ENCODE peak calls at places on chromosome 6, in five cellular contexts. One of them, this sample, is unnamed.

GRCh38 chr6:168212322-168212721 is 107.3 kb downstream of the DACT2 start:
- DNase-seq in pancreas: no peak
- DNase-seq in neural progenitor cell: no peak
- DNase-seq in A549: no peak
- DNase-seq in CD8-positive, alpha-beta T cell: no peak
- DNase-seq in this sample: no peak

GRCh38 chr6:166855416-166855815 is 100.9 kb downstream of the RNASET2 start:
- DNase-seq in CD8-positive, alpha-beta T cell: no peak
- DNase-seq in pancreas: no peak
- DNase-seq in A549: no peak
- DNase-seq in neural progenitor cell: no peak
- DNase-seq in this sample: no peak

GRCh38 chr6:15689586-15690450 is 27.0 kb upstream of the DTNBP1 start:
- DNase-seq in A549: no peak
- DNase-seq in pancreas: no peak
- DNase-seq in neural progenitor cell: no peak
- DNase-seq in CD8-positive, alpha-beta T cell: no peak
- DNase-seq in this sample: no peak

GRCh38 chr6:118280210-118280609 is 267.9 kb upstream of the PLN start:
- DNase-seq in CD8-positive, alpha-beta T cell: no peak
- DNase-seq in A549: no peak
- DNase-seq in neural progenitor cell: no peak
- DNase-seq in pancreas: no peak
- DNase-seq in this sample: no peak

GRCh38 chr6:22643780-22644179 is 74.4 kb downstream of the HDGFL1 start:
- DNase-seq in neural progenitor cell: no peak
- DNase-seq in A549: no peak
- DNase-seq in pancreas: no peak
- DNase-seq in CD8-positive, alpha-beta T cell: no peak
- DNase-seq in this sample: no peak

GRCh38 chr6:163338671-163339405 is 75.7 kb upstream of the QKI start:
- DNase-seq in A549: no peak
- DNase-seq in neural progenitor cell: peak; percentile 75
- DNase-seq in CD8-positive, alpha-beta T cell: no peak
- DNase-seq in pancreas: no peak
- DNase-seq in this sample: no peak

GRCh38 chr6:142631517-142632385 is 313.2 kb downstream of the HIVEP2 start:
- DNase-seq in CD8-positive, alpha-beta T cell: no peak
- DNase-seq in pancreas: no peak
- DNase-seq in neural progenitor cell: no peak
- DNase-seq in A549: no peak
- DNase-seq in this sample: no peak

GRCh38 chr6:138226011-138226410 is 7.7 kb upstream of the PBOV1 start:
- DNase-seq in A549: no peak
- DNase-seq in CD8-positive, alpha-beta T cell: no peak
- DNase-seq in neural progenitor cell: no peak
- DNase-seq in pancreas: no peak
- DNase-seq in this sample: no peak

GRCh38 chr6:6866656-6867390 is 240.9 kb upstream of the RREB1 start:
- DNase-seq in pancreas: no peak
- DNase-seq in neural progenitor cell: no peak
- DNase-seq in A549: no peak
- DNase-seq in CD8-positive, alpha-beta T cell: no peak
- DNase-seq in this sample: no peak

GRCh38 chr6:43171284-43172126 is 436 bp downstream of the SRF start:
- DNase-seq in neural progenitor cell: peak; percentile 70
- DNase-seq in A549: peak; percentile 75
- DNase-seq in pancreas: peak; percentile 33
- DNase-seq in CD8-positive, alpha-beta T cell: no peak
- DNase-seq in this sample: no peak

GRCh38 chr6:70700922-70701876 is 33.5 kb downstream of the SMAP1 start:
- DNase-seq in A549: no peak
- DNase-seq in CD8-positive, alpha-beta T cell: no peak
- DNase-seq in pancreas: peak; percentile 7
- DNase-seq in neural progenitor cell: no peak
- DNase-seq in this sample: no peak

GRCh38 chr6:11357285-11357684 is 124.8 kb upstream of the NEDD9 start:
- DNase-seq in CD8-positive, alpha-beta T cell: no peak
- DNase-seq in A549: no peak
- DNase-seq in neural progenitor cell: no peak
- DNase-seq in pancreas: no peak
- DNase-seq in this sample: no peak
- TF ChIP-seq CTCF in CD8-positive, alpha-beta T cell: no peak
- TF ChIP-seq CTCF in A549: no peak
- TF ChIP-seq CTCF in neural progenitor cell: no peak
- TF ChIP-seq CTCF in pancreas: no peak
- TF ChIP-seq CTCF in this sample: no peak

DNA sequence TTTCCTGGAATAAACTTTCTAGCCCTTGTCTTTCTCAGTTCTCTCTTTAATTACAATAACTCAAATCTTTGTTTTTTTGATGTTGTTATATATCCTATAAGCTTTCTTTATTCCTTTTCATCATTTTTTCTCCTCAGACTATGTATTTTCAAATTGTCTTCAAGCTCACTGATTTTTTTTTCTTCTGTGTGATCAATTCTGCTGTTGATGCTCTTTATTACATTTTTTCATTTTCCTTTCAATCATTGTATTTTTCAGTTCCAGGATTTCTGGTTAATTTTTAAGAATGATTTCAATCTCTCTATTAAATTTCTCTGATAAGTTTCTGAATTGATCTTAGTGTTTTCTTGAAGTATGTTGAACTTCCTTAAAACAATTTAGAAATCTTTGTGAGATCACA is 209.7 kb downstream of the TBC1D32 start:
- DNase-seq in CD8-positive, alpha-beta T cell: no peak
- DNase-seq in A549: no peak
- DNase-seq in neural progenitor cell: no peak
- DNase-seq in pancreas: no peak
- DNase-seq in this sample: no peak
- H3K9me3 ChIP-seq in CD8-positive, alpha-beta T cell: peaks cover 10% of the 10 kb centered on the region
- H3K9me3 ChIP-seq in A549: peaks cover 3% of the 10 kb centered on the region
- H3K9me3 ChIP-seq in neural progenitor cell: no peaks in the 10 kb centered on the region
- H3K9me3 ChIP-seq in pancreas: no peaks in the 10 kb centered on the region
- H3K9me3 ChIP-seq in this sample: peaks cover 21% of the 10 kb centered on the region

DNA sequence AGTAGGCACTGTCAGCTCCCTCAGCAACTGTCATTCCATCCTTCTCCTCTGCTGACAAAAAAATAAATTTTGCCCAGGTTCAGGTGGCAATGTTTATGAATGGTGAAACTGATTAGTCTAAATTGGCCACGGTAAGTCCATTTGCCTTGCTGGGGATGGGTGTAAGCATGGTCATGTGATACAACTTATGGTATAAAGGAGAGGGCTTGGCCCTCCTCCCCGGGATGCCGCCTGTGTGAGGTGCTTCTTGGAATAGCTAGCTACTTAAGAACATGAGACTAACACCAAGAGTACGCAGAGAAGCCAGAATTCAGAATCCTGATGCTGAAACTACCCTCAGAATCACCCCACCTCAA is 94.4 kb upstream of the MAP7 start:
- DNase-seq in CD8-positive, alpha-beta T cell: no peak
- DNase-seq in pancreas: no peak
- DNase-seq in neural progenitor cell: no peak
- DNase-seq in A549: no peak
- DNase-seq in this sample: no peak
- H3K27ac ChIP-seq in CD8-positive, alpha-beta T cell: no peak overlapping the region
- H3K27ac ChIP-seq in pancreas: peak overlapping the region; percentile 24
- H3K27ac ChIP-seq in neural progenitor cell: no peak overlapping the region
- H3K27ac ChIP-seq in A549: no peak overlapping the region
- H3K27ac ChIP-seq in this sample: peak overlapping the region; percentile 61

GRCh38 chr6:146901940-146902816 is 302.0 kb upstream of the STXBP5 start:
- DNase-seq in A549: peak; percentile 5
- DNase-seq in neural progenitor cell: no peak
- DNase-seq in CD8-positive, alpha-beta T cell: no peak
- DNase-seq in pancreas: no peak
- DNase-seq in this sample: no peak
- TF ChIP-seq CTCF in A549: peak; percentile 76
- TF ChIP-seq CTCF in neural progenitor cell: no peak
- TF ChIP-seq CTCF in CD8-positive, alpha-beta T cell: no peak
- TF ChIP-seq CTCF in pancreas: no peak
- TF ChIP-seq CTCF in this sample: no peak

DNA sequence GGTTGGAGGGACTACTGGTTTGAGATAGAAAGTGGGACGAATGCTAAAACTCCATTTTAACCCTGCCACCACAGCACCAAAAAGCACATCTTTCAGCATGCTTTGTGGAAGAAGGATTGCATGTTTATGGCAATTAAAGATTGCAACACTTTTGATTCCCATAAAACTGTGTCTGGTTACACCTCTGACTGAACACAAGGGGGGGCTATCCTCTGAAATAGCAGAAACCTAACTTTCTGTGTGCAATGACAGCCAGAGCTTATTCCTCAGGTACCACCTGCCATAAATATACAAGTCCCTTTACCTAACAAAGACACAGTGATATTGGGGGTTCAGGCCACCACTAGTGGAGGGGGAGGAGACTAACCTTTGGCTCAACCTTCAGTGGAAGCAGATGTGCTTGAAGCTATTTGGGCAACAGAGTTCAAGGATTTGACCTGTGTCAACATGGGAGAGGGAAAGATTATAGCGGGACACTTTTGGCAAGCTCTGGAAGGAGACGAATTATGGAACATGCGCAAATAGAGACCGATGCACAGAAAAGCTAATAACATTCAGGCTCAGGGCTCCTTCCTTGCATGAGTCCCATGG is 9.6 kb upstream of the PLG start:
- DNase-seq in CD8-positive, alpha-beta T cell: no peak
- DNase-seq in pancreas: no peak
- DNase-seq in A549: no peak
- DNase-seq in neural progenitor cell: no peak
- DNase-seq in this sample: no peak
- H3K9me3 ChIP-seq in CD8-positive, alpha-beta T cell: no peaks in the 10 kb centered on the region
- H3K9me3 ChIP-seq in pancreas: no peaks in the 10 kb centered on the region
- H3K9me3 ChIP-seq in A549: no peaks in the 10 kb centered on the region
- H3K9me3 ChIP-seq in neural progenitor cell: no peaks in the 10 kb centered on the region
- H3K9me3 ChIP-seq in this sample: peaks cover 3% of the 10 kb centered on the region

DNA sequence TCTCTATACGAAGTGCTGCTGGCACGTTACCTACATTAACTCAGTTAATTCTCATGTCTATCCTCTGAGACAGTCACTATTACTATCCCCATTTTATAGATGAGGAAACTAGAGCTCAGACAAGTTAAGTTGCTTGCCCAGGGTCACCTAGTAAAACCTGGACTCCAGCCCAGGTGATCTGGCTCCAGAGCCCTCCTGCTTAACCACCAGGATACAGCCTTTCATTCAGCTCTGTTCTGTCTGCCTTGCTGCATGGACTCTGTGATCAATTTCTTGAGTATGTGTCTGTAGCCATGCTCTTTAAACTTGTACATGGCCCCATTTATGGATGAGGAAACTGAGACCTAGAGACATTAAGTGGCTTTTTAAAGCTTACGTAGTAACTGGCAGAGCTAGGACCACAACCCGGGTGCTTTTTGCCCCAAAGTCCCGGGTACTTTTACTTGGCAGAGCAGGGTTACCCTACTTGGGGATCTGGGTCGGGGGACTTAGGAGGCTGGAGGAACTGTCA is 4.7 kb downstream of the CDKN1A start:
- DNase-seq in neural progenitor cell: no peak
- DNase-seq in A549: no peak
- DNase-seq in CD8-positive, alpha-beta T cell: no peak
- DNase-seq in pancreas: peak; percentile 62
- DNase-seq in this sample: peak; percentile 45
- H3K27ac ChIP-seq in neural progenitor cell: no peak overlapping the region
- H3K27ac ChIP-seq in A549: peak overlapping the region; percentile 83
- H3K27ac ChIP-seq in CD8-positive, alpha-beta T cell: no peak overlapping the region
- H3K27ac ChIP-seq in pancreas: peak overlapping the region; percentile 83
- H3K27ac ChIP-seq in this sample: peak overlapping the region; percentile 64